ENCODE peak calls at places on chromosomes 2 and 18, in seven cellular contexts. One of them, this sample, is unnamed.

GRCh38 chr2:201774546-201774945 is 6.2 kb downstream of the ALS2 start:
- DNase-seq in hypothalamus: no peak
- DNase-seq in uterus: no peak
- DNase-seq in central memory CD4-positive, alpha-beta T cell: no peak
- DNase-seq in CD8-positive, alpha-beta T cell: no peak
- DNase-seq in midbrain: no peak
- DNase-seq in endothelial cell: no peak
- DNase-seq in this sample: no peak

GRCh38 chr2:44572196-44572900 is 210.6 kb downstream of the CAMKMT start:
- DNase-seq in hypothalamus: no peak
- DNase-seq in uterus: no peak
- DNase-seq in central memory CD4-positive, alpha-beta T cell: no peak
- DNase-seq in CD8-positive, alpha-beta T cell: no peak
- DNase-seq in midbrain: no peak
- DNase-seq in endothelial cell: no peak
- DNase-seq in this sample: no peak

GRCh38 chr18:80157708-80158343 is 48.8 kb downstream of the ADNP2 start:
- DNase-seq in hypothalamus: peak
- DNase-seq in uterus: peak
- DNase-seq in central memory CD4-positive, alpha-beta T cell: peak
- DNase-seq in CD8-positive, alpha-beta T cell: peak
- DNase-seq in midbrain: peak
- DNase-seq in endothelial cell: peak
- DNase-seq in this sample: peak

GRCh38 chr18:36096955-36097354 is 29.6 kb upstream of the RPRD1A start:
- DNase-seq in hypothalamus: no peak
- DNase-seq in uterus: no peak
- DNase-seq in central memory CD4-positive, alpha-beta T cell: no peak
- DNase-seq in CD8-positive, alpha-beta T cell: no peak
- DNase-seq in midbrain: no peak
- DNase-seq in endothelial cell: no peak
- DNase-seq in this sample: no peak

GRCh38 chr2:100178085-100178788 is 35.8 kb upstream of the AFF3 start:
- DNase-seq in hypothalamus: no peak
- DNase-seq in uterus: no peak
- DNase-seq in central memory CD4-positive, alpha-beta T cell: peak
- DNase-seq in CD8-positive, alpha-beta T cell: no peak
- DNase-seq in midbrain: no peak
- DNase-seq in endothelial cell: peak
- DNase-seq in this sample: peak

GRCh38 chr2:217976301-217976700 is 26.5 kb downstream of the TNS1 start:
- DNase-seq in hypothalamus: no peak
- DNase-seq in uterus: no peak
- DNase-seq in central memory CD4-positive, alpha-beta T cell: no peak
- DNase-seq in CD8-positive, alpha-beta T cell: no peak
- DNase-seq in midbrain: no peak
- DNase-seq in endothelial cell: no peak
- DNase-seq in this sample: no peak

GRCh38 chr2:26561918-26562810 is 79.0 kb downstream of the CIB4 start:
- DNase-seq in hypothalamus: no peak
- DNase-seq in uterus: no peak
- DNase-seq in central memory CD4-positive, alpha-beta T cell: no peak
- DNase-seq in CD8-positive, alpha-beta T cell: peak
- DNase-seq in midbrain: peak
- DNase-seq in endothelial cell: peak
- DNase-seq in this sample: peak

GRCh38 chr18:22607284-22607635 is 189.5 kb upstream of the CTAGE1 start:
- DNase-seq in hypothalamus: no peak
- DNase-seq in uterus: no peak
- DNase-seq in central memory CD4-positive, alpha-beta T cell: no peak
- DNase-seq in CD8-positive, alpha-beta T cell: no peak
- DNase-seq in midbrain: no peak
- DNase-seq in endothelial cell: no peak
- DNase-seq in this sample: no peak

GRCh38 chr18:75784413-75784812 is 356.9 kb upstream of the SMIM21 start:
- DNase-seq in hypothalamus: no peak
- DNase-seq in uterus: no peak
- DNase-seq in central memory CD4-positive, alpha-beta T cell: no peak
- DNase-seq in CD8-positive, alpha-beta T cell: no peak
- DNase-seq in midbrain: no peak
- DNase-seq in endothelial cell: no peak
- DNase-seq in this sample: no peak

GRCh38 chr2:30656079-30656478 is 151.2 kb downstream of the CAPN13 start:
- DNase-seq in hypothalamus: no peak
- DNase-seq in uterus: no peak
- DNase-seq in central memory CD4-positive, alpha-beta T cell: no peak
- DNase-seq in CD8-positive, alpha-beta T cell: no peak
- DNase-seq in midbrain: no peak
- DNase-seq in endothelial cell: no peak
- DNase-seq in this sample: no peak

GRCh38 chr2:23524261-23524706 is 139.3 kb downstream of the KLHL29 start:
- DNase-seq in hypothalamus: no peak
- DNase-seq in uterus: peak
- DNase-seq in central memory CD4-positive, alpha-beta T cell: no peak
- DNase-seq in CD8-positive, alpha-beta T cell: no peak
- DNase-seq in midbrain: no peak
- DNase-seq in endothelial cell: no peak
- DNase-seq in this sample: no peak

GRCh38 chr2:81481994-81482368 is 1177.4 kb upstream of the LRRTM1 start:
- DNase-seq in hypothalamus: no peak
- DNase-seq in uterus: no peak
- DNase-seq in central memory CD4-positive, alpha-beta T cell: no peak
- DNase-seq in CD8-positive, alpha-beta T cell: no peak
- DNase-seq in midbrain: no peak
- DNase-seq in endothelial cell: no peak
- DNase-seq in this sample: no peak

GRCh38 chr2:232321156-232321816 is 57.3 kb upstream of the ALPP start:
- DNase-seq in hypothalamus: no peak
- DNase-seq in uterus: no peak
- DNase-seq in central memory CD4-positive, alpha-beta T cell: no peak
- DNase-seq in CD8-positive, alpha-beta T cell: peak
- DNase-seq in midbrain: no peak
- DNase-seq in endothelial cell: no peak
- DNase-seq in this sample: peak

GRCh38 chr2:224220581-224221255 is 181.2 kb downstream of the FAM124B start:
- DNase-seq in hypothalamus: no peak
- DNase-seq in uterus: no peak
- DNase-seq in central memory CD4-positive, alpha-beta T cell: no peak
- DNase-seq in CD8-positive, alpha-beta T cell: no peak
- DNase-seq in midbrain: no peak
- DNase-seq in endothelial cell: no peak
- DNase-seq in this sample: no peak

GRCh38 chr2:88959480-88960204 is 268.2 kb downstream of the RPIA start:
- DNase-seq in hypothalamus: no peak
- DNase-seq in uterus: no peak
- DNase-seq in central memory CD4-positive, alpha-beta T cell: no peak
- DNase-seq in CD8-positive, alpha-beta T cell: no peak
- DNase-seq in midbrain: no peak
- DNase-seq in endothelial cell: no peak
- DNase-seq in this sample: no peak

GRCh38 chr18:61797691-61798590 is 94.9 kb downstream of the RNF152 start:
- DNase-seq in hypothalamus: no peak
- DNase-seq in uterus: no peak
- DNase-seq in central memory CD4-positive, alpha-beta T cell: no peak
- DNase-seq in CD8-positive, alpha-beta T cell: no peak
- DNase-seq in midbrain: no peak
- DNase-seq in endothelial cell: no peak
- DNase-seq in this sample: no peak

GRCh38 chr2:65030933-65031332 is 25.3 kb upstream of the CEP68 start:
- DNase-seq in hypothalamus: no peak
- DNase-seq in uterus: no peak
- DNase-seq in central memory CD4-positive, alpha-beta T cell: no peak
- DNase-seq in CD8-positive, alpha-beta T cell: no peak
- DNase-seq in midbrain: no peak
- DNase-seq in endothelial cell: no peak
- DNase-seq in this sample: no peak

GRCh38 chr2:84875213-84875560 is 5.7 kb downstream of the TRABD2A start:
- DNase-seq in hypothalamus: no peak
- DNase-seq in uterus: no peak
- DNase-seq in central memory CD4-positive, alpha-beta T cell: no peak
- DNase-seq in CD8-positive, alpha-beta T cell: no peak
- DNase-seq in midbrain: no peak
- DNase-seq in endothelial cell: no peak
- DNase-seq in this sample: no peak

GRCh38 chr2:151808258-151809072 is 19.8 kb downstream of the ARL5A start:
- DNase-seq in hypothalamus: no peak
- DNase-seq in uterus: no peak
- DNase-seq in central memory CD4-positive, alpha-beta T cell: peak
- DNase-seq in CD8-positive, alpha-beta T cell: no peak
- DNase-seq in midbrain: peak
- DNase-seq in endothelial cell: no peak
- DNase-seq in this sample: no peak

GRCh38 chr2:26144031-26144430 is 28.9 kb upstream of the GAREM2 start:
- DNase-seq in hypothalamus: no peak
- DNase-seq in uterus: no peak
- DNase-seq in central memory CD4-positive, alpha-beta T cell: no peak
- DNase-seq in CD8-positive, alpha-beta T cell: no peak
- DNase-seq in midbrain: no peak
- DNase-seq in endothelial cell: no peak
- DNase-seq in this sample: no peak

GRCh38 chr18:58132595-58133191 is 88.7 kb downstream of the NEDD4L start:
- DNase-seq in hypothalamus: no peak
- DNase-seq in uterus: no peak
- DNase-seq in central memory CD4-positive, alpha-beta T cell: no peak
- DNase-seq in CD8-positive, alpha-beta T cell: no peak
- DNase-seq in midbrain: no peak
- DNase-seq in endothelial cell: no peak
- DNase-seq in this sample: no peak

GRCh38 chr2:19648583-19648982 is 253.2 kb downstream of the TTC32 start:
- DNase-seq in hypothalamus: no peak
- DNase-seq in uterus: no peak
- DNase-seq in central memory CD4-positive, alpha-beta T cell: no peak
- DNase-seq in CD8-positive, alpha-beta T cell: no peak
- DNase-seq in midbrain: no peak
- DNase-seq in endothelial cell: no peak
- DNase-seq in this sample: no peak

GRCh38 chr18:49899647-49900330 is 86.5 kb upstream of the ACAA2 start:
- DNase-seq in hypothalamus: no peak
- DNase-seq in uterus: no peak
- DNase-seq in central memory CD4-positive, alpha-beta T cell: no peak
- DNase-seq in CD8-positive, alpha-beta T cell: no peak
- DNase-seq in midbrain: no peak
- DNase-seq in endothelial cell: peak
- DNase-seq in this sample: no peak

GRCh38 chr2:33013684-33014110 is 66.9 kb downstream of the LTBP1 start:
- DNase-seq in hypothalamus: no peak
- DNase-seq in uterus: no peak
- DNase-seq in central memory CD4-positive, alpha-beta T cell: no peak
- DNase-seq in CD8-positive, alpha-beta T cell: no peak
- DNase-seq in midbrain: no peak
- DNase-seq in endothelial cell: no peak
- DNase-seq in this sample: no peak

GRCh38 chr2:205706769-205707375 is 24.6 kb downstream of the NRP2 start:
- DNase-seq in hypothalamus: peak
- DNase-seq in uterus: peak
- DNase-seq in central memory CD4-positive, alpha-beta T cell: no peak
- DNase-seq in CD8-positive, alpha-beta T cell: no peak
- DNase-seq in midbrain: peak
- DNase-seq in endothelial cell: peak
- DNase-seq in this sample: no peak

GRCh38 chr18:31741096-31741735 is 19.5 kb downstream of the SLC25A52 start:
- DNase-seq in hypothalamus: no peak
- DNase-seq in uterus: peak
- DNase-seq in central memory CD4-positive, alpha-beta T cell: peak
- DNase-seq in CD8-positive, alpha-beta T cell: peak
- DNase-seq in midbrain: peak
- DNase-seq in endothelial cell: peak
- DNase-seq in this sample: peak

GRCh38 chr2:185978634-185979405 is 240.2 kb downstream of the FSIP2 start:
- DNase-seq in hypothalamus: no peak
- DNase-seq in uterus: no peak
- DNase-seq in central memory CD4-positive, alpha-beta T cell: no peak
- DNase-seq in CD8-positive, alpha-beta T cell: no peak
- DNase-seq in midbrain: no peak
- DNase-seq in endothelial cell: no peak
- DNase-seq in this sample: no peak

This sample was measured in stomach.